ENCODE peak calls at places on chromosomes 12 and 14, in eight cellular contexts. I is GM12891, P is lower leg skin, J is body of pancreas, K is A549, O is uterus, N is IMR-90, C is endothelial cell of umbilical vein. F is an unnamed sample.

GRCh38 chr14:96053600-96054381 is 14.6 kb downstream of the C14orf132 start:
- DNase-seq in I (no peak), P (peak), J (no peak), K (no peak), O (peak), N (peak), C (no peak), F (no peak)

GRCh38 chr14:100129161-100129589 is 30.3 kb downstream of the DEGS2 start:
- DNase-seq in I (no peak), P (no peak), J (no peak), K (no peak), O (no peak), N (peak), C (peak), F (no peak)

GRCh38 chr14:87805315-87805723 is 187.7 kb downstream of the GALC start:
- DNase-seq in I (peak), P (no peak), J (peak), K (peak), O (no peak), N (no peak), C (no peak), F (peak)

GRCh38 chr12:89368386-89368785 is 16.1 kb upstream of the DUSP6 start:
- DNase-seq in I (no peak), P (no peak), J (no peak), K (no peak), O (no peak), N (no peak), C (no peak), F (no peak)

GRCh38 chr14:96888593-96888992 is 91.4 kb downstream of the VRK1 start:
- DNase-seq in I (no peak), P (no peak), J (no peak), K (no peak), O (no peak), N (no peak), C (no peak), F (no peak)

GRCh38 chr12:11697670-11698387 is 48.4 kb downstream of the ETV6 start:
- DNase-seq in I (no peak), P (no peak), J (no peak), K (no peak), O (no peak), N (peak), C (peak), F (no peak)

GRCh38 chr12:69844416-69844815 is 19.4 kb downstream of the MYRFL start:
- DNase-seq in I (no peak), P (no peak), J (no peak), K (no peak), O (no peak), N (no peak), C (no peak), F (no peak)

GRCh38 chr12:108666326-108666995 is 32.8 kb upstream of the SELPLG start:
- DNase-seq in I (no peak), P (peak), J (no peak), K (no peak), O (no peak), N (peak), C (no peak), F (no peak)

GRCh38 chr12:125377093-125377492 is 311.9 kb downstream of the AACS start:
- DNase-seq in I (no peak), P (no peak), J (no peak), K (no peak), O (no peak), N (no peak), C (no peak), F (no peak)

GRCh38 chr14:94295360-94296180 is 2.5 kb upstream of the SERPINA10 start:
- DNase-seq in I (no peak), P (no peak), J (no peak), K (no peak), O (no peak), N (no peak), C (no peak), F (no peak)

GRCh38 chr14:64438181-64438839 is 27.0 kb upstream of the AKAP5 start:
- DNase-seq in I (no peak), P (peak), J (no peak), K (peak), O (no peak), N (peak), C (peak), F (no peak)

GRCh38 chr14:87573581-87573980 is 419.4 kb downstream of the GALC start:
- DNase-seq in I (no peak), P (no peak), J (no peak), K (no peak), O (peak), N (no peak), C (no peak), F (no peak)

GRCh38 chr12:29149691-29150382 is 759 bp downstream of the FAR2 start:
- DNase-seq in I (peak), P (peak), J (no peak), K (no peak), O (no peak), N (no peak), C (no peak), F (no peak)

GRCh38 chr12:76299536-76300296 is 48.5 kb downstream of the BBS10 start:
- DNase-seq in I (no peak), P (no peak), J (no peak), K (peak), O (no peak), N (no peak), C (no peak), F (no peak)

GRCh38 chr12:3833670-3834310 is 39.4 kb downstream of the PARP11 start:
- DNase-seq in I (no peak), P (no peak), J (no peak), K (no peak), O (no peak), N (no peak), C (no peak), F (no peak)

GRCh38 chr12:10241781-10242180 is 29.1 kb downstream of the GABARAPL1 start:
- DNase-seq in I (no peak), P (no peak), J (no peak), K (no peak), O (no peak), N (no peak), C (no peak), F (no peak)

GRCh38 chr14:104891121-104891551 is 26.1 kb downstream of the CEP170B start:
- DNase-seq in I (no peak), P (peak), J (no peak), K (no peak), O (no peak), N (no peak), C (no peak), F (no peak)

GRCh38 chr14:71243697-71244096 is 336.4 kb downstream of the PCNX1 start:
- DNase-seq in I (no peak), P (no peak), J (no peak), K (no peak), O (no peak), N (peak), C (no peak), F (no peak)

GRCh38 chr12:106436183-106436582 is 78.6 kb downstream of the POLR3B start:
- DNase-seq in I (no peak), P (no peak), J (no peak), K (no peak), O (no peak), N (peak), C (no peak), F (no peak)

GRCh38 chr12:80714846-80715245 is 1.9 kb upstream of the MYF5 start:
- DNase-seq in I (no peak), P (no peak), J (no peak), K (no peak), O (no peak), N (no peak), C (no peak), F (no peak)

GRCh38 chr12:80721326-80721725 is 4.6 kb downstream of the MYF5 start:
- DNase-seq in I (no peak), P (no peak), J (no peak), K (no peak), O (no peak), N (no peak), C (no peak), F (no peak)

GRCh38 chr12:80715850-80716249 is 862 bp upstream of the MYF5 start:
- DNase-seq in I (no peak), P (no peak), J (no peak), K (no peak), O (no peak), N (no peak), C (no peak), F (no peak)

GRCh38 chr12:80716711-80717469 is at the start of gene MYF5:
- DNase-seq in I (no peak), P (no peak), J (no peak), K (no peak), O (no peak), N (no peak), C (no peak), F (no peak)

GRCh38 chr12:80720516-80720915 is 3.8 kb downstream of the MYF5 start:
- DNase-seq in I (no peak), P (no peak), J (no peak), K (no peak), O (no peak), N (no peak), C (no peak), F (no peak)
- TF ChIP-seq POLR2A in I (no peak), P (no peak), J (no peak), K (no peak), O (no peak), N (no peak), C (no peak), F (no peak)

DNA sequence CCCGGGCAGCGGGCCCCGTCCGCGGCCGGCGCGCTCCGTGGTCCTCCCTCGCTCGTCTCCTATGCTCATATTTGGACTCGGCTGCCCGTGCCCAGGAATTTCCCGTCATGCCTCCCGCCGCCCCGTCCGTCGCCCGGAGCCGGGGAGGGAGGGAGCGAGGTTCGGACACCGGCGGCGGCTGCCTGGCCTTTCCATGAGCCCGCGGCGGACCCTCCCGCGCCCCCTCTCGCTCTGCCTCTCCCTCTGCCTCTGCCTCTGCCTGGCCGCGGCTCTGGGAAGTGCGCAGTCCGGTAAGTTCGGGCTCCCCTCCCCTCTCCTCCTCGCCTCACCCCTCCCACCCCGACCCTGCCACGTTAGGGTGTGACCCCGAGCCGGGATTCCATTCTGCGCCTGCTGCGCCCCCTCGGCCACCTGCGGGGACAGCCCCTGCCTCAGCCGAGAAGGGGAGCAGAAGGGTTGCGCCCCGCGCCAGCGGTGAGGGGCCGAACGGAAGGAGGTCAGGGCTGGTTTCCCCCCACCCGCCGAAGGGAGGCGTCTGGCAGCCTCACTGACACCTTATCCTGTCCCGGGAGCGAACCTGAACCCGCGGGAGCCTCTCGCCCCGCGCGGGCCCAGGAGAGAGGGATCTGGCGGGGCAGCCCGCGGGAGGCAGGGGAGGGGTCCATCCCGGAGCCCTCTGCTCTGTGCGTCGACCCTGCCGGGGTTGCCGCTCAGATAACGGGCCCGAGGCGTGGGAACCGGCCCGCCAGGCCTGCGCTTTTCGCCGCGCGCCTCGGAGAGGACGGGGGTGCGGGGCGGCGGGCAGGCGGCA is at the start of gene MSRB3:
- DNase-seq in I (peak), P (peak), J (peak), K (peak), O (peak), N (peak), C (peak), F (peak)
- TF ChIP-seq POLR2A in I (no peak), P (no peak), J (peak), K (peak), O (peak), N (no peak), C (no peak), F (no peak)

DNA sequence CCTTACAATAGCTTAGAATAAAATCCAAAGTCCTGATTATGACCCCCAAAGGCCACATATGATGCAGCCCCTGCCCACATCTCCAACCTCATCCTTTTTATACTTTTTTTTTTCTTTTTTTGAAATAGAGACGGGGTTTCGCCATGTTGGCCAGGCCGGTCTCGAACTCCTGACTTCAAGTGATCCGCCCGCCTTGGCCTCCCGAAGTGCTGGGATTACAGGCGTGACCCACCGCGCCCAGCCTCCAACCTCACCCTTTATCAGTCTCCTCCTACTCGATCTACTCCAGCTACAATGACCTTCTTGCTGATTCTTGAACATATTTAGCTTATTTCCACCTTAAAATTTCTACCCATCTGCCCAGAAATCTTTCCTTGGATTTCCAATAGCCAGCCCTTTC is 1.2 kb upstream of the MAPKAPK5 start:
- DNase-seq in I (no peak), P (peak), J (no peak), K (no peak), O (no peak), N (no peak), C (no peak), F (peak)
- TF ChIP-seq POLR2A in I (no peak), P (no peak), J (no peak), K (no peak), O (no peak), N (no peak), C (no peak), F (no peak)

GRCh38 chr12:110369992-110370391 is 33.5 kb downstream of the ANAPC7 start:
- DNase-seq in I (no peak), P (peak), J (no peak), K (no peak), O (no peak), N (no peak), C (no peak), F (no peak)

GRCh38 chr12:110373025-110373876 is 30.3 kb downstream of the ANAPC7 start:
- DNase-seq in I (no peak), P (peak), J (no peak), K (no peak), O (peak), N (no peak), C (no peak), F (no peak)

GRCh38 chr12:110371408-110372055 is 32.0 kb downstream of the ANAPC7 start:
- DNase-seq in I (peak), P (peak), J (no peak), K (no peak), O (peak), N (no peak), C (no peak), F (no peak)

GRCh38 chr12:110372056-110372425 is 31.5 kb downstream of the ANAPC7 start:
- DNase-seq in I (no peak), P (peak), J (no peak), K (no peak), O (no peak), N (no peak), C (no peak), F (no peak)

GRCh38 chr12:110370732-110371141 is 32.8 kb downstream of the ANAPC7 start:
- DNase-seq in I (no peak), P (peak), J (no peak), K (no peak), O (no peak), N (no peak), C (no peak), F (no peak)
- TF ChIP-seq POLR2A in I (no peak), P (no peak), J (no peak), K (no peak), O (no peak), N (no peak), C (no peak), F (no peak)

DNA sequence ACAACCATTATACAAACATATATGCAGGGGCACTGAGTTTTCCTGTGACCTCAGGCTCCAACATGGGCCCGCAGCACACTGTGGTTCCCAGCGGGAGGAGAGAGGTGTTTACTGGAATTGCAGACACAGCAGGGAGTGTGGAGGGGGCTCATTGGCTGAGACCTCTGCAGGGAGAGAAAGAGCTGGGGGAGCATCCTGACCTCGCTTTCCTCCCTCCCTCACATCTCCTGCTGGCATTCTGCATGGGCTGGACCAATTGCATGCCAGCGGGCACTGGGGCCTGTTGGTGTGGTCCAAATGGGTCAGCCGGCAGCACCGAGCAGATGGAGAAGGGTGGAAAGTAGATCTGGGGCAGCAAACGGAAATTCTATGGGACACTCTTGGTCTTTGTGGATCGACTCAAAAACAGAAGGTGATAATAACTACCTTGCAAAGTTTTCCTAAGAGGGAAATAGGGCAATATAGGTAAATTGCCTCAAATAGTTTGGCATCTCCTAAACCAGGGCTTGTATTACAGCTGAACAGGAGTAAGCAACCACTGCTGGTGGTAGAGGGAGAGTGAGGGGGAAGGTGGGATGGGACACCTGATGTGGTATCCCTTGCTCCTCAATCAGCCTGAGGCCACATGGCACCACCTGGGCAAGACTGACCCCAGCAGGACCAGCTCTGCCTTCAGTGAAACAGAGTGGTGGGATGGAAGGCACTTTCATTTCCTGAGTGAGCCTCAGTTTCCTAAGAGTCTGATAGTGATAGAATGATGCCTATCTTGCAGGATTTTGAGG is 86.9 kb downstream of the NTF3 start:
- DNase-seq in I (no peak), P (peak), J (no peak), K (no peak), O (no peak), N (no peak), C (no peak), F (no peak)
- TF ChIP-seq POLR2A in I (no peak), P (no peak), J (no peak), K (no peak), O (no peak), N (no peak), C (no peak), F (no peak)

GRCh38 chr14:69615471-69616407 is 4.3 kb downstream of the SUSD6 start:
- DNase-seq in I (no peak), P (no peak), J (peak), K (no peak), O (peak), N (peak), C (peak), F (peak)
- TF ChIP-seq POLR2A in I (peak), P (no peak), J (peak), K (no peak), O (peak), N (no peak), C (no peak), F (peak)

DNA sequence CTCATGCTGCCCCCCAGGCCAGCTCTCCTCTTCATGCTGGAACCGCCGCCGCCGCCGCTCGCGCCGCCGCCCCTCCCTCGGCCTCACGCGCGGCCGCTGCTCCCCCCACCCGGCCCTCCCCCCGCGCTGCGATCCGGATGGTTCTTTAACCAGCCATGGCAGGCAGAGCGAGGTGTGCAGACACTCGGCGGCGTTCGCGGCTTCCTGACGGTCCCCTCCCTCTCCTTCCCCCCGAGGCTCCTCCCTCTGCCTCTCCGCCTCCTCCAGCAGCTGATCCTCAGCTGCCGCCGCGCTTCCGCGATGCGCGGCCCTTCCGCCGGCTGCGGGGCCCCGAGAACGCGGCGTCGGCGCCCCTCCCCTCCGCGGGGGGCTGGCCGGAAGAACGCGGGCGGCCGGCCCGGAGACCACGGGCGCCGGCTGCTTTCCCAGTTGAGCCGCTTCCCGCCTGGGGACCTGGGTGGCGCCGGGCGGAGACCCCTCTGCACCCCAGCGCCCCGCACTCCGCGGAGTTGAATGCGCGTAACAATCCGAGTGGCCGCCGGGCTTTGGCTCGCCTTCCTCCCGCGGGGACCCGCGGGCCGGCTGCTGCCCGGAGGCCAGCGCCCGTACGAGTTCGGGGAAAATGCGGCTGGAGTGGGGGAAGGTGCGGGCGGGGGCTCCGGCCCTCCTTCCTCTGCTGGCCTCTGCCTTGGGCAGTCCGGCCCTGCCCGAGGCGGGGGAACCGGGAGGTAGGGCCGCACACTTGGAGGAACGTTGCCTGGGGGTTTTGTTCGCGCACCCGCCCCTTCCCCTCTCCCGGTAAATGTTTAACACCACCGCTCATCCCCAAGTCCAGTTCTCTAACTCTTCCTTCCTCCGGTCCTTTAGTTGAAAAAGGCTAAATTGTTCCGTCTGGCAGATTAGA is at the start of gene DCAF5:
- DNase-seq in I (peak), P (peak), J (peak), K (peak), O (peak), N (peak), C (peak), F (peak)
- TF ChIP-seq POLR2A in I (peak), P (no peak), J (peak), K (peak), O (peak), N (no peak), C (peak), F (peak)